ENCODE peak calls at places on chromosomes 16 and 17, in seven cellular contexts. A is breast epithelium, C is A549, L is K562, E is tibial nerve, K is uterus, P is lower leg skin. D is an unnamed sample.

GRCh38 chr17:57109393-57110151 is 24.5 kb downstream of the AKAP1 start:
- DNase-seq in A (no peak), C (peak), L (no peak), E (no peak), K (no peak), P (no peak), D (no peak)

GRCh38 chr16:57998484-57998883 is 2.0 kb downstream of the ZNF319 start:
- DNase-seq in A (no peak), C (peak), L (peak), E (no peak), K (no peak), P (no peak), D (peak)

GRCh38 chr17:38600906-38601305 is 4.8 kb downstream of the SRCIN1 start:
- DNase-seq in A (no peak), C (no peak), L (peak), E (no peak), K (no peak), P (no peak), D (no peak)

GRCh38 chr16:88719267-88719932 is 13.1 kb downstream of the CTU2 start:
- DNase-seq in A (no peak), C (no peak), L (no peak), E (no peak), K (peak), P (no peak), D (no peak)

GRCh38 chr17:40559016-40559853 is 6.0 kb downstream of the CCR7 start:
- DNase-seq in A (peak), C (no peak), L (no peak), E (no peak), K (peak), P (no peak), D (peak)

GRCh38 chr16:88393034-88393433 is 10.3 kb downstream of the ZNF469 start:
- DNase-seq in A (no peak), C (no peak), L (no peak), E (peak), K (no peak), P (peak), D (no peak)

GRCh38 chr17:48491527-48492273 is 39.1 kb downstream of the HOXB1 start:
- DNase-seq in A (no peak), C (no peak), L (peak), E (no peak), K (no peak), P (no peak), D (no peak)

GRCh38 chr17:63446218-63446980 is at the start of gene CYB561:
- DNase-seq in A (peak), C (peak), L (peak), E (peak), K (peak), P (peak), D (peak)

GRCh38 chr16:20192801-20193200 is 119.1 kb upstream of the GPR139 start:
- DNase-seq in A (no peak), C (no peak), L (no peak), E (no peak), K (no peak), P (no peak), D (no peak)

GRCh38 chr17:17350491-17351355 is 47.5 kb downstream of the NT5M start:
- DNase-seq in A (no peak), C (no peak), L (no peak), E (no peak), K (no peak), P (no peak), D (no peak)

GRCh38 chr17:2094891-2095535 is 40.1 kb downstream of the HIC1 start:
- DNase-seq in A (peak), C (peak), L (no peak), E (no peak), K (peak), P (peak), D (no peak)

GRCh38 chr16:26133401-26133800 is 441.6 kb downstream of the HS3ST4 start:
- DNase-seq in A (no peak), C (no peak), L (no peak), E (no peak), K (no peak), P (no peak), D (no peak)

DNA sequence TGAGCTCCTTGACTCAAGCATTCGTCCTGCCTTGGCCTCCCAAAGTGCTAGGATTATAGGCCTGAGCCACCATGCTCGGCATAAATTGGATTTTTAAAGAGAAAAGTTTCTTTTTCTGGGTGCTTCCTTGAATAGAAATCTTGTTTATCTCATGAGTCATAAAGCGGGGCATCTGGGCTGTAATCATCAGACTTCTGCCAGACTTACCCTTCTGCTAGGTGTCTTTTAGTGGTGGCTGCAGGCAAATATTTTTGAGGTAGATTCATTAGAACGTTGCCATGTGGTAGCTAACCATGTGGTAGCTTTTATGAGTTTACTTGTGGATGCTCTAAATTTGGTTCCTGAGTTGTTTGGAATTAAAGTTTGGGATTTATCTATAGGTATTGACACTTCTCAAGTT is 13.4 kb downstream of the PGS1 start:
- DNase-seq in A (no peak), C (peak), L (no peak), E (no peak), K (no peak), P (no peak), D (no peak)
- TF ChIP-seq POLR2A in A (no peak), C (no peak), L (no peak), E (no peak), K (no peak), P (no peak), D (no peak)

GRCh38 chr17:42287305-42288077 is 807 bp upstream of the STAT5A start:
- DNase-seq in A (no peak), C (no peak), L (peak), E (peak), K (peak), P (no peak), D (no peak)

GRCh38 chr17:42284566-42284965 is 3.7 kb upstream of the STAT5A start:
- DNase-seq in A (no peak), C (no peak), L (no peak), E (no peak), K (peak), P (no peak), D (peak)

GRCh38 chr17:42285346-42286050 is 2.8 kb upstream of the STAT5A start:
- DNase-seq in A (no peak), C (no peak), L (no peak), E (no peak), K (peak), P (no peak), D (no peak)

GRCh38 chr17:42288078-42288984 is at the start of gene STAT5A:
- DNase-seq in A (peak), C (peak), L (peak), E (peak), K (peak), P (peak), D (peak)

GRCh38 chr17:42286411-42287295 is 1.6 kb upstream of the STAT5A start:
- DNase-seq in A (no peak), C (no peak), L (peak), E (peak), K (peak), P (peak), D (no peak)
- H3K4me3 ChIP-seq in A (peak), C (no peak), L (peak), E (peak), K (peak), P (no peak), D (peak)

GRCh38 chr17:3894188-3894587 is 1.3 kb upstream of the CAMKK1 start:
- DNase-seq in A (no peak), C (no peak), L (no peak), E (no peak), K (no peak), P (no peak), D (no peak)

GRCh38 chr17:3892095-3892998 is 506 bp downstream of the CAMKK1 start:
- DNase-seq in A (peak), C (peak), L (peak), E (peak), K (peak), P (peak), D (peak)

GRCh38 chr17:3893720-3894116 is 865 bp upstream of the CAMKK1 start:
- DNase-seq in A (no peak), C (no peak), L (no peak), E (no peak), K (no peak), P (no peak), D (no peak)

GRCh38 chr17:3891626-3892094 is 1.2 kb downstream of the CAMKK1 start:
- DNase-seq in A (no peak), C (no peak), L (no peak), E (no peak), K (no peak), P (no peak), D (no peak)

GRCh38 chr17:3893003-3893719 is at the start of gene CAMKK1:
- DNase-seq in A (peak), C (peak), L (peak), E (peak), K (peak), P (peak), D (peak)
- TF ChIP-seq POLR2A in A (no peak), C (peak), L (peak), E (no peak), K (no peak), P (no peak), D (no peak)

GRCh38 chr16:8959921-8960787 is 3.6 kb downstream of the USP7 start:
- DNase-seq in A (no peak), C (no peak), L (no peak), E (no peak), K (no peak), P (no peak), D (no peak)
- H3K4me3 ChIP-seq in A (peak), C (no peak), L (no peak), E (no peak), K (peak), P (no peak), D (peak)

DNA sequence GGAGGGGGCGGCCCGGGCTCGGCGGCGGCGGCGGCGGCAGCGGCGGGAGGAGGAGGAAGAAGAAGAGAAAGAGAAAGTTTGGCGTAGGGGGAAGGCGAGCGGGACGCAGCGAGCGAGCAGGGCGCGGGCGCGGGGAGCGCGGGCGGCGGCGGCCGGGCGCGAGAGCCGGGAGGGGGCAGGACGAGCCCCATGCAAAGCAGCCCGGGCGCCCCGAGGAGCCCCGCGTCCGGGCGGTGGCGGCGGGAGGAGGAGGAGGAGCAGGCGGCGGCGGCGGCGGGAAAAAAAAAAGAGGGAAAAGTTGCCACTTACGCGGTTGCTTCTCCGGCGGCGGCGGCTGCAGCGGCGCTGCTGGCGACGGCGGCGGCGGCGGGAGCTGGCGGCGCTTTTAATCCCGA is 10.3 kb upstream of the ZFHX3 start:
- DNase-seq in A (no peak), C (no peak), L (peak), E (no peak), K (peak), P (no peak), D (peak)
- TF ChIP-seq POLR2A in A (no peak), C (no peak), L (no peak), E (no peak), K (no peak), P (no peak), D (no peak)

D was measured in Peyer's patch.